ENCODE peak calls at places on chromosomes 1 and 21, in ten cellular contexts. One of them, this sample, is unnamed.
A peak's percentile ranks its signal among the peaks of the same experiment; 100 is the strongest.

GRCh38 chr21:16211339-16212303 is 481.8 kb downstream of the USP25 start:
- DNase-seq in stomach: no peak
- DNase-seq in H1: no peak
- DNase-seq in HCT116: no peak
- DNase-seq in endothelial cell of umbilical vein: peak; percentile 37
- DNase-seq in GM23338: no peak
- DNase-seq in SK-N-SH: no peak
- DNase-seq in Panc1: no peak
- DNase-seq in suprapubic skin: no peak
- DNase-seq in esophagus muscularis mucosa: no peak
- DNase-seq in this sample: no peak

GRCh38 chr1:209383907-209384709 is 199.4 kb upstream of the CAMK1G start:
- DNase-seq in esophagus muscularis mucosa: no peak
- DNase-seq in suprapubic skin: no peak
- DNase-seq in HCT116: no peak
- DNase-seq in GM23338: peak; percentile 55
- DNase-seq in SK-N-SH: no peak
- DNase-seq in stomach: no peak
- DNase-seq in H1: no peak
- DNase-seq in endothelial cell of umbilical vein: no peak
- DNase-seq in Panc1: no peak
- DNase-seq in this sample: no peak

GRCh38 chr1:45454464-45454863 is 36.5 kb downstream of the TESK2 start:
- DNase-seq in stomach: no peak
- DNase-seq in HCT116: no peak
- DNase-seq in SK-N-SH: no peak
- DNase-seq in H1: no peak
- DNase-seq in esophagus muscularis mucosa: no peak
- DNase-seq in endothelial cell of umbilical vein: no peak
- DNase-seq in suprapubic skin: no peak
- DNase-seq in GM23338: no peak
- DNase-seq in Panc1: no peak
- DNase-seq in this sample: no peak

GRCh38 chr1:235207202-235207565 is 46.1 kb upstream of the RBM34 start:
- DNase-seq in HCT116: no peak
- DNase-seq in suprapubic skin: no peak
- DNase-seq in H1: no peak
- DNase-seq in SK-N-SH: no peak
- DNase-seq in Panc1: no peak
- DNase-seq in endothelial cell of umbilical vein: no peak
- DNase-seq in stomach: no peak
- DNase-seq in esophagus muscularis mucosa: no peak
- DNase-seq in GM23338: no peak
- DNase-seq in this sample: no peak

GRCh38 chr1:31393463-31393862 is 19.6 kb upstream of the SERINC2 start:
- DNase-seq in HCT116: no peak
- DNase-seq in endothelial cell of umbilical vein: no peak
- DNase-seq in suprapubic skin: no peak
- DNase-seq in SK-N-SH: no peak
- DNase-seq in stomach: no peak
- DNase-seq in H1: no peak
- DNase-seq in esophagus muscularis mucosa: no peak
- DNase-seq in GM23338: no peak
- DNase-seq in Panc1: no peak
- DNase-seq in this sample: no peak

GRCh38 chr1:91568261-91568660 is 67.6 kb downstream of the CDC7 start:
- DNase-seq in endothelial cell of umbilical vein: no peak
- DNase-seq in stomach: no peak
- DNase-seq in esophagus muscularis mucosa: peak; percentile 19
- DNase-seq in suprapubic skin: no peak
- DNase-seq in SK-N-SH: no peak
- DNase-seq in GM23338: no peak
- DNase-seq in Panc1: no peak
- DNase-seq in H1: no peak
- DNase-seq in HCT116: no peak
- DNase-seq in this sample: no peak

GRCh38 chr1:108590436-108590835 is 30.5 kb downstream of the EEIG2 start:
- DNase-seq in stomach: no peak
- DNase-seq in esophagus muscularis mucosa: no peak
- DNase-seq in H1: no peak
- DNase-seq in SK-N-SH: no peak
- DNase-seq in GM23338: no peak
- DNase-seq in HCT116: no peak
- DNase-seq in endothelial cell of umbilical vein: peak; percentile 84
- DNase-seq in Panc1: no peak
- DNase-seq in suprapubic skin: no peak
- DNase-seq in this sample: no peak

GRCh38 chr1:27513958-27514357 is 24.0 kb upstream of the WASF2 start:
- DNase-seq in stomach: no peak
- DNase-seq in SK-N-SH: no peak
- DNase-seq in suprapubic skin: no peak
- DNase-seq in endothelial cell of umbilical vein: no peak
- DNase-seq in GM23338: no peak
- DNase-seq in H1: no peak
- DNase-seq in Panc1: no peak
- DNase-seq in HCT116: no peak
- DNase-seq in esophagus muscularis mucosa: no peak
- DNase-seq in this sample: no peak

GRCh38 chr1:220219136-220219442 is 53.2 kb downstream of the RAB3GAP2 start:
- DNase-seq in stomach: no peak
- DNase-seq in suprapubic skin: no peak
- DNase-seq in H1: no peak
- DNase-seq in HCT116: no peak
- DNase-seq in Panc1: no peak
- DNase-seq in GM23338: no peak
- DNase-seq in endothelial cell of umbilical vein: no peak
- DNase-seq in esophagus muscularis mucosa: no peak
- DNase-seq in SK-N-SH: no peak
- DNase-seq in this sample: no peak

GRCh38 chr21:43609501-43610340 is 49.6 kb downstream of the HSF2BP start:
- DNase-seq in suprapubic skin: no peak
- DNase-seq in H1: no peak
- DNase-seq in GM23338: no peak
- DNase-seq in SK-N-SH: peak; percentile 76
- DNase-seq in Panc1: no peak
- DNase-seq in HCT116: no peak
- DNase-seq in stomach: peak; percentile 84
- DNase-seq in esophagus muscularis mucosa: no peak
- DNase-seq in endothelial cell of umbilical vein: peak; percentile 93
- DNase-seq in this sample: peak; percentile 54

GRCh38 chr1:225423518-225423855 is 4.4 kb downstream of the LBR start:
- DNase-seq in HCT116: no peak
- DNase-seq in H1: no peak
- DNase-seq in endothelial cell of umbilical vein: peak; percentile 9
- DNase-seq in GM23338: no peak
- DNase-seq in Panc1: no peak
- DNase-seq in stomach: no peak
- DNase-seq in esophagus muscularis mucosa: no peak
- DNase-seq in suprapubic skin: no peak
- DNase-seq in SK-N-SH: no peak
- DNase-seq in this sample: no peak

GRCh38 chr1:35714921-35715567 is 3.6 kb downstream of the C1orf216 start:
- DNase-seq in esophagus muscularis mucosa: no peak
- DNase-seq in endothelial cell of umbilical vein: no peak
- DNase-seq in HCT116: no peak
- DNase-seq in Panc1: no peak
- DNase-seq in H1: no peak
- DNase-seq in GM23338: no peak
- DNase-seq in stomach: no peak
- DNase-seq in suprapubic skin: no peak
- DNase-seq in SK-N-SH: no peak
- DNase-seq in this sample: no peak

GRCh38 chr1:35715568-35716002 is 3.1 kb downstream of the C1orf216 start:
- DNase-seq in esophagus muscularis mucosa: no peak
- DNase-seq in H1: peak; percentile 88
- DNase-seq in stomach: peak; percentile 75
- DNase-seq in suprapubic skin: no peak
- DNase-seq in HCT116: peak; percentile 72
- DNase-seq in Panc1: no peak
- DNase-seq in endothelial cell of umbilical vein: peak; percentile 65
- DNase-seq in SK-N-SH: peak; percentile 90
- DNase-seq in GM23338: peak; percentile 92
- DNase-seq in this sample: no peak

GRCh38 chr1:35718492-35719336 is at the start of gene C1orf216:
- DNase-seq in suprapubic skin: peak; percentile 81
- DNase-seq in SK-N-SH: peak; percentile 90
- DNase-seq in Panc1: no peak
- DNase-seq in HCT116: peak; percentile 18
- DNase-seq in esophagus muscularis mucosa: no peak
- DNase-seq in H1: peak; percentile 83
- DNase-seq in stomach: peak; percentile 49
- DNase-seq in GM23338: peak; percentile 81
- DNase-seq in endothelial cell of umbilical vein: peak; percentile 77
- DNase-seq in this sample: peak; percentile 23

DNA sequence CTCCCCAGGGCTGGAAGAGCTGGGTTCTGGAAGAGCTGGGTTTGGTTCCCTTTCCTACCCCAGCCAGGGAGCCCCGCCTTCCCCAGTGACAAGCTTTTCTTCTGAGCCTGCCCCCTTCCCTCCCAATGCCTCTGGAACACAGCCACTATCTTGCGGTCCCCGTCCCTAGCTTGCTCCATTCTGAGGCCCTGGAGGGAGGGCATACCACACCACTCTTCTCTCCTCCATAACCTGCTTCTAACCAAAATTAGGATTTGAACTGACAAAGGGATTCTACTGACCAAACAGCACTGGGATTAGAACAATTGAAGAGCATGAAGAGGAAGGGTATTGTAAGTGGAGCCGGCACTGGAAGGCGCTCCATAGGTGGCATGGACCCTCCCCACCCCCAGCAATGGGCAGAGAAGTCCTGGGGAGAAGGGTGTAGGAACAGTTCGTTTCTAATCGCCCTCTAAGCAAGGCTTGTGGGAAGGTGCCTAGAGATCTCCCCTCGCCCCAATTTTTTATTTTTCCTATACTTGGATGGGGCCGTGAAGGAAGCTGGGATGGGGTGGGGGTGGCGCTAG is 690 bp downstream of the C1orf216 start:
- DNase-seq in Panc1: no peak
- DNase-seq in suprapubic skin: no peak
- DNase-seq in endothelial cell of umbilical vein: peak; percentile 51
- DNase-seq in stomach: peak; percentile 28
- DNase-seq in HCT116: peak; percentile 13
- DNase-seq in SK-N-SH: peak; percentile 60
- DNase-seq in esophagus muscularis mucosa: no peak
- DNase-seq in GM23338: peak; percentile 70
- DNase-seq in H1: peak; percentile 60
- DNase-seq in this sample: no peak
- TF ChIP-seq POLR2AphosphoS5 in Panc1: no peak
- TF ChIP-seq POLR2AphosphoS5 in suprapubic skin: no peak
- TF ChIP-seq POLR2AphosphoS5 in endothelial cell of umbilical vein: no peak
- TF ChIP-seq POLR2AphosphoS5 in stomach: no peak
- TF ChIP-seq POLR2AphosphoS5 in HCT116: no peak
- TF ChIP-seq POLR2AphosphoS5 in SK-N-SH: no peak
- TF ChIP-seq POLR2AphosphoS5 in esophagus muscularis mucosa: peak; percentile 64
- TF ChIP-seq POLR2AphosphoS5 in GM23338: no peak
- TF ChIP-seq POLR2AphosphoS5 in H1: no peak
- TF ChIP-seq POLR2AphosphoS5 in this sample: no peak

DNA sequence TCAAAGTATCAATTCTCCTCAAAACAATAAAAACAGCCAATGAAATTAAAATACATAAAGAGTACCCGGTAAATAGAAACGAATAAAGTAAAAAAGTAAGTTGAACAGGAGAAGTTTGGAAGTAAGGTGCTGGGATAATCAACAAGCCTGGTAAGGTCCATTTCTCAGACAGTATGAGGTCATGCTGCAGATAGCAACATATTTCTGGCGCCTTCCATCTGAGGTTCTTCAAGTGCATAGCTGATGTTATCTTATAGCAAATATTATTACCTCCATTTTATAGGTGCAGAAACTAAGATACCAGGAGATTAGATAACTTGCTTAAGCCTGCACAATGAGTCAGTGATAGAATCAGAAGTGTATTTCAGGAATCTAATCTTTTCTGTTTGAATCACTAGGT is 23.7 kb upstream of the CEP350 start:
- DNase-seq in stomach: no peak
- DNase-seq in HCT116: no peak
- DNase-seq in H1: no peak
- DNase-seq in endothelial cell of umbilical vein: no peak
- DNase-seq in esophagus muscularis mucosa: no peak
- DNase-seq in Panc1: no peak
- DNase-seq in GM23338: no peak
- DNase-seq in suprapubic skin: no peak
- DNase-seq in SK-N-SH: no peak
- DNase-seq in this sample: no peak
- TF ChIP-seq POLR2AphosphoS5 in stomach: no peak
- TF ChIP-seq POLR2AphosphoS5 in HCT116: no peak
- TF ChIP-seq POLR2AphosphoS5 in H1: no peak
- TF ChIP-seq POLR2AphosphoS5 in endothelial cell of umbilical vein: no peak
- TF ChIP-seq POLR2AphosphoS5 in esophagus muscularis mucosa: no peak
- TF ChIP-seq POLR2AphosphoS5 in Panc1: peak; percentile 21
- TF ChIP-seq POLR2AphosphoS5 in GM23338: no peak
- TF ChIP-seq POLR2AphosphoS5 in suprapubic skin: no peak
- TF ChIP-seq POLR2AphosphoS5 in SK-N-SH: no peak
- TF ChIP-seq POLR2AphosphoS5 in this sample: no peak

GRCh38 chr1:16975838-16976237 is 4.6 kb downstream of the MFAP2 start:
- DNase-seq in stomach: no peak
- DNase-seq in SK-N-SH: no peak
- DNase-seq in H1: no peak
- DNase-seq in Panc1: no peak
- DNase-seq in HCT116: no peak
- DNase-seq in suprapubic skin: no peak
- DNase-seq in esophagus muscularis mucosa: no peak
- DNase-seq in endothelial cell of umbilical vein: no peak
- DNase-seq in GM23338: no peak
- DNase-seq in this sample: no peak
- TF ChIP-seq POLR2AphosphoS5 in stomach: no peak
- TF ChIP-seq POLR2AphosphoS5 in SK-N-SH: no peak
- TF ChIP-seq POLR2AphosphoS5 in H1: no peak
- TF ChIP-seq POLR2AphosphoS5 in Panc1: no peak
- TF ChIP-seq POLR2AphosphoS5 in HCT116: no peak
- TF ChIP-seq POLR2AphosphoS5 in suprapubic skin: no peak
- TF ChIP-seq POLR2AphosphoS5 in esophagus muscularis mucosa: no peak
- TF ChIP-seq POLR2AphosphoS5 in endothelial cell of umbilical vein: no peak
- TF ChIP-seq POLR2AphosphoS5 in GM23338: no peak
- TF ChIP-seq POLR2AphosphoS5 in this sample: no peak

DNA sequence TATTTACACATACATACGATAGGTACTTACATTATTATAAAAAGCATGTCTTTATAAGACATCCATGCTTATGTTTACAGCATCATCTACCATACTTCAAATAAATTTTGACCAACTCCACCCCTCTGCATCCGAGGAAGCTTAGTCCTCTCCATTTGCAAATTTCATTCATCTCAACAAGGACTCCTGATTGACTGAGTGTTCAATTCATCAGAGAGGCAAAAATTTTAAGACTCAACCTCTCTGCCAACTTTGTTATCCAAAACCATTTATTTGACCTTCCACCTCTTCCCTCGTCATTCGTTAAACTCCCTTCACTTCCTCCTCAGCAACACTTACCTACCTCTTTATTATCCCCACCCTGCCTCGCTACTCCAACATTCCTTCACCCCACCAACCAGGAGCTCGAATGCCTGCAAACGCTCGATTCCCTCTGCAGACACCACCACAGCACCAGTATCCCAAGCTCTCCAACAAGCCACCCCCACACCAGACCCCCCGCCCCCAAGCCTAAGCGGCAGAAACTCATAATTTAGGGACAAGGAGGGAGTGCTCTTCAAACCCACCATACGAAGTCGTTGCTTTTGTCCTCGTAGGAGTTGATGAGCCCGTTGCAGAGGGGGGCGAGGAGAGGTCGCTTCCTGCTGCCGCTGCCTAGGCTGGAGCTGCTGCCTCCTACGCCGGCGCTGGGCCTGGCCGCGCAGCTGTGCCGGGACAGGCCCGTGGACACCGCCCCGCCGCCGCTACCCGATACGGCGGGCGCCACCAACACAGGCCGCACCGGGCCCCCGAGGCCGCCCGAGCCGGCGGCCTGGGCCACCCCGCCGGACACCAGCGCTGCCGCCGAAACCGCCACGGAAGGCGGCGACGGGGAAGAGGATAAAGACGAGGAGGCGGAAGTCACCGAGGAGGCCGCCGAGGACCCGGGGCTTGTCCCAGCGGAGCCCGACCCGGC is 803 bp downstream of the COP1 start:
- DNase-seq in SK-N-SH: peak; percentile 63
- DNase-seq in suprapubic skin: no peak
- DNase-seq in Panc1: no peak
- DNase-seq in stomach: peak; percentile 40
- DNase-seq in GM23338: peak; percentile 80
- DNase-seq in endothelial cell of umbilical vein: peak; percentile 55
- DNase-seq in esophagus muscularis mucosa: no peak
- DNase-seq in H1: no peak
- DNase-seq in HCT116: no peak
- DNase-seq in this sample: peak; percentile 18
- TF ChIP-seq POLR2AphosphoS5 in SK-N-SH: no peak
- TF ChIP-seq POLR2AphosphoS5 in suprapubic skin: no peak
- TF ChIP-seq POLR2AphosphoS5 in Panc1: no peak
- TF ChIP-seq POLR2AphosphoS5 in stomach: no peak
- TF ChIP-seq POLR2AphosphoS5 in GM23338: peak; percentile 59
- TF ChIP-seq POLR2AphosphoS5 in endothelial cell of umbilical vein: no peak
- TF ChIP-seq POLR2AphosphoS5 in esophagus muscularis mucosa: no peak
- TF ChIP-seq POLR2AphosphoS5 in H1: peak; percentile 54
- TF ChIP-seq POLR2AphosphoS5 in HCT116: no peak
- TF ChIP-seq POLR2AphosphoS5 in this sample: no peak

This sample was measured in breast epithelium.